ENCODE peak calls at places on chromosomes 12 and 14, in five cellular contexts. C, B, L, N and P are unnamed samples.

GRCh38 chr12:45235087-45236025 is 19.5 kb downstream of the ANO6 start:
- DNase-seq in B (no peak), L (no peak), C (no peak), N (no peak), P (peak)

GRCh38 chr14:64109821-64110554 is 184.2 kb downstream of the ESR2 start:
- DNase-seq in C (no peak), B (no peak), N (no peak), L (no peak), P (no peak)

GRCh38 chr12:123004287-123004686 is 23.8 kb downstream of the ARL6IP4 start:
- DNase-seq in B (no peak), N (no peak), C (no peak), L (no peak), P (no peak)

GRCh38 chr14:64718762-64719161 is 14.5 kb downstream of the PLEKHG3 start:
- DNase-seq in B (no peak), C (no peak), N (no peak), L (no peak), P (no peak)

GRCh38 chr14:99258341-99258781 is 13.6 kb downstream of the BCL11B start:
- DNase-seq in C (no peak), N (peak), L (no peak), B (no peak), P (no peak)

GRCh38 chr12:102503056-102503681 is 22.8 kb upstream of the IGF1 start:
- DNase-seq in L (no peak), B (no peak), N (no peak), C (no peak), P (no peak)

GRCh38 chr12:109697877-109698468 is 15.7 kb upstream of the FAM222A start:
- DNase-seq in B (no peak), L (no peak), C (no peak), N (no peak), P (no peak)

GRCh38 chr14:92121207-92121669 is 268 bp downstream of the NDUFB1 start:
- DNase-seq in B (no peak), N (no peak), L (no peak), C (no peak), P (peak)